ENCODE peak calls at places on chromosome 20, in six cellular contexts. R, O, U, Q, E and Y are unnamed samples.

GRCh38 chr20:36544134-36545018 is 3.1 kb downstream of the MYL9 start:
- DNase-seq in U (no peak), R (no peak), O (no peak), E (peak; percentile 73), Q (no peak), Y (no peak)

GRCh38 chr20:34871966-34872603 is 571 bp downstream of the GGT7 start:
- DNase-seq in Q (peak; percentile 20), U (no peak), O (no peak), E (no peak), R (no peak), Y (no peak)

GRCh38 chr20:12058201-12058600 is 140.5 kb downstream of the BTBD3 start:
- DNase-seq in O (no peak), U (no peak), R (no peak), E (peak; percentile 42), Q (no peak), Y (no peak)

GRCh38 chr20:63083831-63084562 is 77.2 kb upstream of the BHLHE23 start:
- DNase-seq in O (no peak), R (peak; percentile 47), Q (no peak), E (no peak), U (no peak), Y (no peak)

GRCh38 chr20:5996765-5997164 is 46.3 kb downstream of the MCM8 start:
- DNase-seq in R (no peak), U (peak; percentile 15), E (no peak), O (no peak), Q (peak; percentile 38), Y (peak; percentile 4)

GRCh38 chr20:63651942-63652191 is 1.4 kb downstream of the STMN3 start:
- DNase-seq in U (peak; percentile 16), E (no peak), O (no peak), R (no peak), Q (peak; percentile 31), Y (no peak)

GRCh38 chr20:8633366-8633765 is 435.5 kb upstream of the PLCB4 start:
- DNase-seq in O (no peak), R (no peak), Q (no peak), U (no peak), E (peak; percentile 33), Y (no peak)

GRCh38 chr20:25061103-25061799 is 3.3 kb upstream of the ACSS1 start:
- DNase-seq in U (no peak), R (no peak), E (no peak), Q (no peak), O (peak; percentile 58), Y (no peak)

GRCh38 chr20:33482581-33482980 is 7.3 kb upstream of the CBFA2T2 start:
- DNase-seq in U (no peak), R (no peak), O (no peak), Q (no peak), E (no peak), Y (no peak)

GRCh38 chr20:56385130-56385529 is 6.9 kb downstream of the AURKA start:
- DNase-seq in E (no peak), O (no peak), R (no peak), Q (no peak), U (no peak), Y (no peak)

GRCh38 chr20:10408427-10408826 is 25.6 kb downstream of the MKKS start:
- DNase-seq in U (no peak), O (no peak), E (no peak), R (no peak), Q (no peak), Y (no peak)

GRCh38 chr20:48889155-48889790 is 32.2 kb upstream of the ARFGEF2 start:
- DNase-seq in R (no peak), E (no peak), U (no peak), Q (no peak), O (no peak), Y (no peak)

GRCh38 chr20:35952480-35953410 is 1.6 kb downstream of the SCAND1 start:
- DNase-seq in U (peak; percentile 16), R (no peak), O (peak; percentile 11), Q (peak; percentile 21), E (peak; percentile 29), Y (no peak)

GRCh38 chr20:18851556-18852098 is 38.0 kb downstream of the SCP2D1 start:
- DNase-seq in O (no peak), E (no peak), Q (no peak), R (no peak), U (no peak), Y (no peak)

GRCh38 chr20:19937651-19938420 is 79.3 kb upstream of the NAA20 start:
- DNase-seq in Q (no peak), O (no peak), E (no peak), U (no peak), R (no peak), Y (no peak)

GRCh38 chr20:19938421-19938787 is 78.8 kb upstream of the NAA20 start:
- DNase-seq in U (no peak), Q (no peak), E (no peak), R (no peak), O (no peak), Y (no peak)

GRCh38 chr20:19934792-19935491 is 82.2 kb upstream of the NAA20 start:
- DNase-seq in O (peak; percentile 22), E (no peak), U (peak; percentile 62), Q (no peak), R (no peak), Y (no peak)

GRCh38 chr20:19936801-19937583 is 80.2 kb upstream of the NAA20 start:
- DNase-seq in O (no peak), Q (no peak), U (no peak), R (no peak), E (no peak), Y (no peak)

DNA sequence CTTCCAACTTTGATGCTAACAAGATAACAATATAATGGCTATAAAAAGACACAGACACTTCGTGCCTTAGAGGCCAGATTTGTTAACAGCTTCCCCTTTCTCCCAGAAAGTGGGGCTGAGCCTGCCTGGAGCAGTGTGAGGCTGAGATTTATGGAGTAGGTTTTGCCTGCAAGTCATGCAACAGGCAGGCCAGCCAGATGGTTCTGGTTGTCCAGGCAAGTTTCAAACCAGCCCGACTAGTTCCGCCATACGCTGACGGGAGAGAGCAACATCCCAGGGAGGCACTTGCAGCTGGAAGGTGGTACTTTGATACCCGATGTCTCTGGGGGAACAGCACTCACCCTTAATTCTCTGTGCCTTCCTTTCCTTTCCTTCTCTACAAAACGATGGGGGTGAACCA is 81.3 kb upstream of the NAA20 start:
- DNase-seq in E (no peak), O (peak; percentile 53), Q (peak; percentile 17), R (no peak), U (peak; percentile 79), Y (no peak)
- H3K4me3 ChIP-seq in E (no peak overlapping the region), O (no peak overlapping the region), Q (no peak overlapping the region), R (no peak overlapping the region), U (peak overlapping the region; percentile 9), Y (no peak overlapping the region)

GRCh38 chr20:32190608-32191415 is 16.7 kb downstream of the PLAGL2 start:
- DNase-seq in U (no peak), E (no peak), R (peak; percentile 56), O (peak; percentile 34), Q (peak; percentile 66), Y (peak; percentile 44)
- TF ChIP-seq CTCF in U (no peak), E (no peak), R (peak; percentile 0), O (no peak), Q (no peak), Y (no peak)

GRCh38 chr20:22861990-22862389 is 173.1 kb upstream of the SSTR4 start:
- DNase-seq in O (no peak), R (no peak), E (no peak), U (no peak), Q (no peak), Y (no peak)

GRCh38 chr20:22861231-22861980 is 173.7 kb upstream of the SSTR4 start:
- DNase-seq in E (no peak), R (no peak), Q (no peak), O (no peak), U (no peak), Y (no peak)

GRCh38 chr20:22866757-22867425 is 168.2 kb upstream of the SSTR4 start:
- DNase-seq in R (no peak), Q (no peak), E (no peak), U (no peak), O (no peak), Y (no peak)

GRCh38 chr20:22863881-22864280 is 171.2 kb upstream of the SSTR4 start:
- DNase-seq in E (no peak), O (no peak), R (no peak), U (no peak), Q (no peak), Y (no peak)

DNA sequence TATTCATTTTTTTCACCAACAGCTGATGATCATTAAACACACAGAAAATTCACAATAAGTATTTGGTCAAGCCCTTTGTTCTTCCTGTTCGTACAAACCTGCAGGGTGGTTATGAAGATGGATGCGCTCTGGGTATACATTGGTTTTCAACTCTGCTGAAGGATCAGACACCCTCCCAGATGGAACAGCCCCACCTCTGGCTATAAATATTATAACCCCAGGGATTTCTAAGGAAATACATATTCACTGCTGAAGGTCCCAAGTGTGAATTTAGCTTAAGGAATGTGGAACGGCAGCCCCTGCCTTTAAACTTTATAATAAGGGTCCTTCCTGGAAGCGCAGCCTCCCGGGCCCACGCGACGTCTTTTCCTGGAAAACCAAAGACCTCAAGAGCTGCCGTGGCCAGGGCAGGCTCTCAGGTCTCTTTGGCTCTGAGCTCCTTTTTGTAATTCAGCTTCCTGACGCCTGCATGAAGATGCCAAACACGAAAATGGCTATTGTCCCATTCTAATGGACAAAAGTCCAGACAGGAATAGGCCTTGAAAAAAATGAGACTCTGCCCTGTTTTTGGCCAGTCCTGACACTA is 172.4 kb upstream of the SSTR4 start:
- DNase-seq in R (no peak), U (no peak), E (no peak), O (no peak), Q (peak; percentile 19), Y (no peak)
- H2AFZ ChIP-seq in R (no peak overlapping the region), U (no peak overlapping the region), E (no peak overlapping the region), O (no peak overlapping the region), Q (no peak overlapping the region), Y (no peak overlapping the region)

GRCh38 chr20:1468117-1468624 is 1.5 kb upstream of the NSFL1C start:
- DNase-seq in E (no peak), O (no peak), R (peak; percentile 17), Q (no peak), U (no peak), Y (no peak)

GRCh38 chr20:1469306-1469905 is 2.8 kb upstream of the NSFL1C start:
- DNase-seq in U (no peak), Q (no peak), R (no peak), O (no peak), E (no peak), Y (no peak)

GRCh38 chr20:1466211-1467081 is at the start of gene NSFL1C:
- DNase-seq in U (peak; percentile 98), O (peak; percentile 98), E (peak; percentile 84), Q (peak; percentile 93), R (peak; percentile 99), Y (peak; percentile 98)

GRCh38 chr20:1467082-1467354 is 369 bp upstream of the NSFL1C start:
- DNase-seq in O (peak; percentile 36), E (no peak), Q (no peak), R (no peak), U (no peak), Y (no peak)

DNA sequence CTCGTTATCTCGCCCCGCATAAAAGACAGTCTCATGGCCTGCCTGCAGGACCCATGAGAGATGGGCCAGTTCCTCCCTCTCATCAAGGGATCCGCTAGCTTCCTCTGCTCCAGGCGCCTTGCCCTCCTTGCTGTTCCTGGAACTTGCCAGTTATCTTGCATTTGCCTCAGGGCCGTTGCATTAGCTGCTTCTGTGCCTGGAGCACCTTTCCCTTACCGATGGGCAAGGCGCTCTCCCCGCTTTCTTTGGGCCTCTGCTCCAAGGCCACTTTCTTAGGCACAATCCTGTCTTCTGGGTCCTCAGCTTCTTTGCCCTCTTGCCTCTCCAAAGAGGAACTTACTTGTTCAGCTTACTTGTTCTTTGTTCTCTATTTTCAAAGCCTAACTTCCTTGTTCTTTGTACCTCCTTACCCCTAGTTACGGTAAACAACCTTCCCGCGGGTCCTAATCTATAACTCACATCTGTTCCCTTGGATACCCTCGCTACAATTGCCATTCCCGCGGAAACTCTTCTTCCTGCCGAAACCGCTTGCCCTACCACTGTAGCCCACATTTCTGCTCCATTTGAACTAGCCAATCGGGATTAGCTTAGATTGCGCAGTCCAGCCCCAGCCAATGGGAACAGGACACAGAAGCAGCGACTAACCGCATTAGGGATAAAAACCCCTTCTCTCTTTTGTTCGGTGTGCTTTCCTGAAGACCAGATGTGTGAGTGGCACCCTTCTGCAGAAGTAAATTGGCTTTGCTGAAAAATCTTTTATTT is 887 bp upstream of the NSFL1C start:
- DNase-seq in E (no peak), U (no peak), R (peak; percentile 48), Q (peak; percentile 60), O (peak; percentile 52), Y (peak; percentile 22)
- H3K4me3 ChIP-seq in E (no peak overlapping the region), U (peak overlapping the region; percentile 32), R (no peak overlapping the region), Q (peak overlapping the region; percentile 44), O (no peak overlapping the region), Y (no peak overlapping the region)